ENCODE peak calls at places on chromosomes 7 and 10, in five cellular contexts. D is stomach, J is tibial nerve, C is spleen, M is cardiac muscle cell. Z is an unnamed sample.

GRCh38 chr7:54778166-54778565 is 19.2 kb upstream of the SEC61G start:
- DNase-seq in M (no peak), D (no peak), C (no peak), J (no peak), Z (no peak)

GRCh38 chr7:79211724-79212123 is 241.7 kb downstream of the MAGI2 start:
- DNase-seq in D (no peak), M (peak; percentile 3), C (no peak), J (no peak), Z (no peak)

GRCh38 chr7:94436018-94436604 is 41.4 kb downstream of the COL1A2 start:
- DNase-seq in C (no peak), M (peak; percentile 87), D (peak; percentile 66), J (peak; percentile 83), Z (peak; percentile 66)

GRCh38 chr7:106750773-106751172 is 89.8 kb upstream of the CCDC71L start:
- DNase-seq in C (no peak), M (no peak), D (no peak), J (no peak), Z (no peak)

GRCh38 chr7:131274986-131275385 is 52.7 kb upstream of the MKLN1 start:
- DNase-seq in C (no peak), J (no peak), D (no peak), M (no peak), Z (no peak)

GRCh38 chr10:120131183-120131582 is 238.7 kb downstream of the SEC23IP start:
- DNase-seq in D (no peak), J (no peak), M (peak; percentile 1), C (no peak), Z (no peak)

GRCh38 chr7:25849361-25850184 is 302.4 kb upstream of the NFE2L3 start:
- DNase-seq in J (peak; percentile 83), M (peak; percentile 97), C (no peak), D (no peak), Z (peak; percentile 73)

GRCh38 chr10:82969405-82969804 is 1094.4 kb downstream of the NRG3 start:
- DNase-seq in M (peak; percentile 56), D (no peak), C (no peak), J (no peak), Z (no peak)

GRCh38 chr10:31768467-31768866 is 160.2 kb downstream of the ARHGAP12 start:
- DNase-seq in D (no peak), C (no peak), M (peak; percentile 71), J (no peak), Z (no peak)

GRCh38 chr10:43156590-43157340 is 18.5 kb downstream of the CSGALNACT2 start:
- DNase-seq in M (no peak), J (no peak), D (no peak), C (no peak), Z (no peak)
- TF ChIP-seq CTCF in M (no peak), J (no peak), D (no peak), C (no peak), Z (no peak)

DNA sequence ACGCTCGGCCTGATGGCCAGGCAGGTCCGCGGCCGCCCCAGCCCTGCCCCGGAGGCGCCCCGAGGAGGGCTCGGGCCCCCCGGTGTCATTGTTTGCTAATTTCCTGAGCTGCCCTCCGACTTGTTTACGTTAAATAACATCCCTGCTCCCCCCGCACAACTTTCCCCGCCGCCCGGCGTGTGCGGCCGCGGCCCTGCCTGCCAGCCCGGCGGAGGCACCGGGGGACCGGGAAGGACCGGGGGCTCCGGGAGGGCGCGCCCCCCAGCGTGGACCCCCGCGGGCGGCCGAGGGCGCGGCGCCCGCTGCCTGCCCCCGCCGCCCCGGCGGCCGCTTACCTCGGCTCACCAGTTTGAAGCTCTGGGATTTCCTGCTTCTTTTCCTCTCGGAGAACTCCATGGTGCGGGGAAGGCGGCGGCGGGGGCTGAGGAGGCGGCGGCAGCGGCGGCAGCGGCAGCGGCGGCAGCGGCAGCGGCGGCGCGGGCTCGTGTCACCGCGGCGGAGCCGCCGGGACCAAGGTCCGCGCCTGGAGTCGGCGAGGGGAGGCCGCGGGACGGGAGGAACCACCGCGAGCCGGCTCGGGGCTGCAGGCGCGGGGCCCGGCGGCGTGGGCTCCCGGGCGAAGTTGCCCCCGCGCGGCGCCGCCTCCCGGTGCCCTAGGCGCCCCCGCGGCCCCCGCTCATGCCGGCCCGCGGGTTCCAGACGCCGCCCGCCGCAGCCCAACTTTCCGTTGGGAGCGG is 508 bp downstream of the BEND7 start:
- DNase-seq in M (peak; percentile 8), J (no peak), D (peak; percentile 36), C (peak; percentile 79), Z (no peak)
- H3K4me3 ChIP-seq in M (peak overlapping the region; percentile 74), J (peak overlapping the region; percentile 52), D (peak overlapping the region; percentile 61), C (peak overlapping the region; percentile 18), Z (peak overlapping the region; percentile 43)

DNA sequence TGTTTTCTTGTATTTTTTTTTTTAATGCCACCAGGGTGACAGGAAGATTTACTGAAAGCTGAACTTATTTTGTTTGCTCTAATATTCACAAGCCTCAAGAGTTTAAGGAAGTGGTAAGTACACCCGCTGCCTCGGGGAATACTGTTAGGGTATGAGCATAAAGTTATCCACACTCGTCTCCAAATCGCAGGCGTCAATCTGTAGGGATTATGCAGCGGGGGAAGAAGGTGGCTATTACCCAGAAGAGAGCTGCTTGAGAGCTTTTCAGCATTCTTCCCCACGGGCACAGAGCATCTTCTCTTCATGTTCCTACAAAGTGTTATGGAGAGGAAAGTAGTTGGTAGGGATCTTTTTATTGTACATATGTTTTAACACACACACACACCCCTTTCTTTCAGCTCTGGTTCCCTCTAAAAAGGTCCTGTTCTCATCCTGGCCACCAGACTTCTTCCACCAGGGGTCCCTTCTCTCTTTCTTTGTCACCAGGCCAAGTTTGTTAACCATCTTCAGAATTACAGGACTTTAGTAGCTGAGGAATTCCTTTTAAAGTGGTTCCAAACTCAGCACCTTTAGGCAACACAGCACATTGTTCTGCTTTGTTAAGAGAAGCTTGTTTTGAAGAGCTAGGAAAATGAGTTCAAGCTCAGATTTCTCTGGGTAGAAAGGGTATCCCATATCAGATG is 411.6 kb upstream of the GALNT17 start:
- DNase-seq in J (no peak), D (no peak), C (no peak), M (no peak), Z (no peak)
- TF ChIP-seq CTCF in J (no peak), D (no peak), C (no peak), M (no peak), Z (no peak)

DNA sequence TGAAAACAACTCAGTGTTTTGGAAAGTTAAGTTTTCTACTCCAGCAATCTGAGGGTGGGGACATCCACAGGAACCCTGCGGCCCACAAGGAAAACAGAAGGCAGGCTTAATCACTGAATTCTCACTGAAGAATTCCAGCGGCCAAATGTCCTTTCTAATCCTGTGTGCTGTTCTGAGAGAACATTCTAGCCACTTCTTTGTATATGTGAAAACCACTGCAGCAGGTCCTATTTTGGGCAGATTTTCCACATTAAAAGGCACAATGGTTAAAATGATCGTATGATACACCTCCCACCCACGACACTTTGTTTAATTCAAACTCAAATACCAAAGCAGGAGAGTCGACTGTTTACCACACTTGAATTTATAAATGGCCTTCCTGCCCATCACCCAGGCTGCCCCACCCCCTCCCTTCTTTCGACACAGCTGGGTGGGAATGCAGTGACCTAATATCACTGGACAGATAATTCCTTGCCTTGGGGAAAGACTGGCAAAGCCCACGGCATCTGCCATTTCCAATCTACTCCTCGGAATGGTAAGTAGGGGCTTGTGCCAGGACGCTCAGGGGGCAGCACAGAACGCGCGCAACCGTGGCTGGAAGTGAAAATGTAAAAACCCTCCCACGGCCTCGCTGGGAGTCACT is 67.0 kb downstream of the CTBP2 start:
- DNase-seq in M (peak; percentile 76), C (peak; percentile 39), J (peak; percentile 52), D (peak; percentile 32), Z (peak; percentile 52)
- H3K4me3 ChIP-seq in M (no peak overlapping the region), C (no peak overlapping the region), J (no peak overlapping the region), D (no peak overlapping the region), Z (no peak overlapping the region)

DNA sequence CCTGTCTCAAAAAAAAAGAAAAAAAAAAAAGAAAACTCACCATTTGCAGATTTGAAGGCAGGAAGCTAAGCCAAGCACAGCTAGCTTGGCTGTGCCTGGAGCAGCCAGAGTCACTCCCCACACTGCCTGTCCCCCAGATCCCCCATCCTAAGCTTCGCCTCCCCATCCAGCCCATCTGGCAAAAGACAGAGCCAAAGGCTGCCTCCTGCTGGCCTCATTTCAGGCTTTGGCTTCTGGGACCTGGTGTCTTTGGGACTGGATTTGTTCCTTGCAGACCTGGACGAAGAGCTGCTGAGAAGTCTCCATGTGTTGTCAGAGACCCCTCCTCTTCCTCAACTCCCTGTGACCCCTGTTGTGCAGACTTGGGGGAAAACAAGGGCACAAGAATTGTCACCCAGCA is 8.1 kb downstream of the ASL start:
- DNase-seq in D (no peak), J (no peak), M (no peak), C (peak; percentile 41), Z (no peak)
- TF ChIP-seq CTCF in D (no peak), J (no peak), M (no peak), C (no peak), Z (no peak)

GRCh38 chr10:117536862-117537435 is 5.6 kb upstream of the EMX2 start:
- DNase-seq in D (no peak), M (no peak), J (no peak), C (no peak), Z (peak; percentile 89)
- H3K4me3 ChIP-seq in D (peak overlapping the region; percentile 6), M (no peak overlapping the region), J (no peak overlapping the region), C (no peak overlapping the region), Z (no peak overlapping the region)

DNA sequence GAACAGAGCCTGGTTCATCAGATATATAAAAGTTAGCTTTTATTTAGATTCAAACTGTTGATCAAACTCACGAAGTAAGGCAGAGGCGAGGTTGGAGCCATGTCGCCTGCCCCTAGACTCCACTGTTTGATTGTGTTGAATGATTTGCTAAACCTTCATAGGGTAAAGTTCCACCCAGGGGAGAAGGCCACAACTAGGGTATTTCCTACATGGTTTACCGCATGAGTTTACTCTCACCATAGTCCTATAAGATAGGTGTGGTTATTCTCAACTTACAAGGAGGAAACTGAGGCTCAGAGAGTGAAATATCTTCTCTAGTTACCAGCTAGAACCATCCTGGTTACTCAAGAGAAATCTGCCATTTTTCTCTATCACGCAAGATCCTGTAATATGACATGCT is 31.8 kb downstream of the ARHGAP22 start:
- DNase-seq in C (no peak), M (no peak), J (no peak), D (no peak), Z (no peak)
- TF ChIP-seq CTCF in C (no peak), M (no peak), J (no peak), D (no peak), Z (no peak)

DNA sequence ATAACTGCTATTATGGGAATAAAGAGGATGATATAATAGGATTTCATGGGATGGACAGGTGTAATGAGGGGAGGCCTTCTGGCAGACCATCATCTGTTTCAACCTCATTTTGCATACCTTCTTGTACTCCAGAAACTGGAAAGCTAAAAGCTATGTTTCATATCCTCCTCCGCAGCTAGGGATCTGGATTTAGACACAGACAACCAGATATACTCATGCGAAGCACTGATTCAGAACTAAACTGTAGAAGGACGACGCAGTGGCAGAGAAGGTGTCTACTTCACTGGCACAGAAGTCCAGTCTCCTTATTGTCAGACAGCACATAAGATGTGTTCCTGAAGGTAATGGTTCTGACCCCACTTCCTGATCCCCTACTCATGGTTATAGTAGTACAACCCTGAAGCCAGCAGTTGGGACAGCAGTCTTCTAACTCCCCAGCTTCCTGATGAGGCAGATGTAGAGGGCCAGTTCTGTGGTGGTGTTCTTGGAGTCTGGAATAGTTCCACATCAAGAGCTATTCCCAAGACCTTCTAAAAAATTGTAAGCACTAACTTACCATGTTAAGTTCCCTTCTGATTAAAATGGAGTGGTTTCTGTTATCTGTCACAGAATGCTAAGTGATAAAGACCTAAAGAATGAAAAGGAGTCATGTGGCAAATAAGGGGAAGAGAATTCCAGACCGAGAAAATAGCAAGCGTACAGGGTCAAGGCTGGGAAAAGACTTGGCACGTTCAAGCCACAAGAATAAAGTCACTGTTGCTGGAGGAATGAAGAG is 550.3 kb downstream of the GRM8 start:
- DNase-seq in C (no peak), J (no peak), D (no peak), M (peak; percentile 71), Z (no peak)
- H3K4me3 ChIP-seq in C (no peak overlapping the region), J (no peak overlapping the region), D (no peak overlapping the region), M (no peak overlapping the region), Z (no peak overlapping the region)

Z was measured in lower leg skin.